ENCODE peak calls at places on chromosomes 16 and 17, in seven cellular contexts. H is RWPE1, R is retinal pigment epithelial cell, O is uterus, M is AG04450, T is foreskin fibroblast, U is colonic mucosa. P is an unnamed sample.

GRCh38 chr17:45302649-45303173 is 14.1 kb downstream of the MAP3K14 start:
- DNase-seq in H (no peak), R (no peak), O (peak), M (no peak), T (peak), U (no peak), P (no peak)

GRCh38 chr16:84832488-84833141 is 12.8 kb downstream of the CRISPLD2 start:
- DNase-seq in H (no peak), R (no peak), O (peak), M (peak), T (peak), U (peak), P (no peak)

GRCh38 chr16:2447920-2448583 is 11.9 kb upstream of the TEDC2 start:
- DNase-seq in H (no peak), R (no peak), O (no peak), M (no peak), T (no peak), U (no peak), P (no peak)

GRCh38 chr17:74089869-74090464 is 113.5 kb upstream of the RPL38 start:
- DNase-seq in H (no peak), R (no peak), O (no peak), M (no peak), T (no peak), U (peak), P (no peak)

GRCh38 chr17:67506966-67507365 is 129.9 kb downstream of the PITPNC1 start:
- DNase-seq in H (no peak), R (no peak), O (no peak), M (peak), T (peak), U (no peak), P (no peak)

GRCh38 chr17:40598021-40598927 is 33.0 kb upstream of the CCR7 start:
- DNase-seq in H (no peak), R (no peak), O (no peak), M (no peak), T (no peak), U (no peak), P (no peak)

GRCh38 chr17:1720856-1721386 is 3.6 kb upstream of the WDR81 start:
- DNase-seq in H (no peak), R (no peak), O (peak), M (no peak), T (peak), U (peak), P (no peak)

GRCh38 chr17:43579570-43580140 is 33.5 kb upstream of the ETV4 start:
- DNase-seq in H (peak), R (no peak), O (no peak), M (peak), T (peak), U (no peak), P (peak)

GRCh38 chr16:9082422-9082821 is 9.0 kb upstream of the HAPSTR1 start:
- DNase-seq in H (no peak), R (no peak), O (no peak), M (no peak), T (no peak), U (no peak), P (no peak)

GRCh38 chr16:28205974-28206373 is 5.8 kb downstream of the XPO6 start:
- DNase-seq in H (no peak), R (no peak), O (no peak), M (no peak), T (no peak), U (no peak), P (no peak)

GRCh38 chr17:40560592-40561293 is 4.5 kb downstream of the CCR7 start:
- DNase-seq in H (no peak), R (no peak), O (no peak), M (no peak), T (no peak), U (peak), P (peak)

GRCh38 chr17:50052241-50052788 is 3.6 kb upstream of the ITGA3 start:
- DNase-seq in H (no peak), R (no peak), O (no peak), M (no peak), T (no peak), U (peak), P (no peak)

DNA sequence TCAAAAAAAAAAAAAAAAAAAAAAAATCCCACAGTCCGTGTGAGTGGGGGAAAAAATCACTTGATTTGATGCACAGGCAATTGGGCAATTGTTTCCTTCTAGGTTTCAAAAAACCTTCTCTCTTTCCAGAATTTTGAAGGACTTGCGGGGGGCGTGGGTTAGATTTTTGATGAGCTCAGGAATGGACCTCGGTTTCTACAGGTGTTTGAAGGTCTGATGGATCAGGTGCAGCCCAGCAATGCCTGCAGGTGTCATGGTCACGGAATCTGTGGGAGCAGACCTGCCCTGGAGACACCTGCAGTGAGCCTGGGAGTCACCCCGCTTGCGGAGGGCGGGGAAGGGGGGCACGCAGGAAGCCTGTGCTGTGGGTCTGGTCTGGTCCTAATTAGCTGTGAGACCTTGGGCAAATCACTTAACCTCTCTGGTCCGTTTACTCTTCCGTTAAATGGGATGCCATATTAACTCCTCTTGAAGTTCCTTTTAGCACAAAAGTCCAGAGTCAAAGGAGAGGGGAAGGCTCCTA is 174.2 kb downstream of the IRF8 start:
- DNase-seq in H (no peak), R (no peak), O (no peak), M (no peak), T (no peak), U (no peak), P (no peak)
- TF ChIP-seq CTCF in H (peak), R (no peak), O (no peak), M (no peak), T (no peak), U (peak), P (no peak)

GRCh38 chr17:38869647-38870258 is at the start of gene LASP1:
- DNase-seq in H (peak), R (no peak), O (peak), M (no peak), T (peak), U (peak), P (no peak)
- TF ChIP-seq CTCF in H (no peak), R (no peak), O (no peak), M (no peak), T (no peak), U (no peak), P (no peak)

DNA sequence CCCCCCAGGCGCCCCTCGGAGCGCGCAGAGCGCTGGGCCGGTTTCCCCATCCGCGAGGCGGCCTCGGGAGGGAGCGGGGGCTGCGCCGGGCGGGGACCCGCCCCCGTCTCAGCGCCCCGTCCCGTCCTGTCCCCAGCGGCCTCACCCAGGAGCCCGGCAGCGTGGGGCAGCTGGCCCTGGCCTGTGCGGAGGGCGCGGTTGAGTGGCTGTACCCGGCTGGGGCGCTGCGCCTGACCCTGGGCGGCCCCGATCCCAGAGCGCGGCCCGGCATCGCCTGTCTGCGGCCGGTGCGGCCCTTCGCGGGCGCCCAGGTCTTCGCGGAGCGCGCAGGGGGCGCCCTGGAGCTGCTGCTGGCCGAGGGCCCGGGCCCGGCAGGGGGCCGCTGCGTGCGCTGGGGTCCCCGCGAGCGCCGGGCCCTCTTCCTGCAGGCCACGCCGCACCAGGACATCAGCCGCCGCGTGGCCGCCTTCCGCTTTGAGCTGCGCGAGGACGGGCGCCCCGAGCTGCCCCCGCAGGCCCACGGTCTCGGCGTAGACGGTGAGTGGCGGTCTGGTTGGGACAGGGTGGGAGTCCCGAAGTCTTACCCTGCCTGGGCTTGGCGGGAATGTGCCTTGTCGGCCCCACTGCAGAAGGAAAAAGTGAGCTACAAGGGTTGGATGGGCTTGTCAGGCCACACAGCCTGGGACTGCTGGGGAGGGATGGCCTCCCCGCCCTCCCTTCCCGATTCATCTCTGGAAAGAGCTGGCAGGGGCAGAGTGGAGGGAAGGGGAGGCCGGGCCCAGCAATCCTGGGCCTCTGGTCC is 731 bp downstream of the METRN start:
- DNase-seq in H (no peak), R (no peak), O (no peak), M (no peak), T (no peak), U (no peak), P (no peak)
- TF ChIP-seq CTCF in H (peak), R (no peak), O (no peak), M (no peak), T (no peak), U (no peak), P (no peak)

DNA sequence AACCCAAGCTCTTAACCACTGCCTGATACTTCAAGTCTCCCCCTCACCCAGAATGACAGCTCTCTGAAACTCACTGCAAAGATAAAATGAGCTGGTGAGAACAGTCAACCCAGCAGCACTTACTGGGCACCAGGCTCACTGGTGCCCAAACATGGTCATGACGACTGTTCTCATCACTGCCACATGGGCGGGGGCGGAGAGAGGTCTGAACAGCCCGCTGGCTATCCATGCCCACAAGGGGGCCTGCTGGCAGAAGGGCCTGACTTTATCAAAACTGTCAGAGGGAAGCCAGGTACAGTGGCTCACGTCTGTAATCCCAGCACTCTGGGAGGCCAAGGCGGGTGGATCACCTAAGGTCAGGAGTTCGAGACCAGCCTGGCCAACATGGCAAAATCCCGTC is 4.0 kb downstream of the MYBBP1A start:
- DNase-seq in H (no peak), R (no peak), O (no peak), M (no peak), T (no peak), U (no peak), P (no peak)
- TF ChIP-seq CTCF in H (no peak), R (peak), O (no peak), M (peak), T (no peak), U (no peak), P (no peak)

GRCh38 chr16:50666658-50667496 is 14.2 kb downstream of the SNX20 start:
- DNase-seq in H (no peak), R (no peak), O (no peak), M (no peak), T (no peak), U (no peak), P (no peak)

GRCh38 chr16:50665128-50665878 is 15.8 kb downstream of the SNX20 start:
- DNase-seq in H (peak), R (peak), O (peak), M (peak), T (peak), U (peak), P (peak)

GRCh38 chr16:50668368-50669008 is 12.6 kb downstream of the SNX20 start:
- DNase-seq in H (no peak), R (no peak), O (no peak), M (no peak), T (no peak), U (no peak), P (no peak)

GRCh38 chr16:50669741-50670140 is 11.4 kb downstream of the SNX20 start:
- DNase-seq in H (no peak), R (no peak), O (no peak), M (no peak), T (no peak), U (no peak), P (no peak)

DNA sequence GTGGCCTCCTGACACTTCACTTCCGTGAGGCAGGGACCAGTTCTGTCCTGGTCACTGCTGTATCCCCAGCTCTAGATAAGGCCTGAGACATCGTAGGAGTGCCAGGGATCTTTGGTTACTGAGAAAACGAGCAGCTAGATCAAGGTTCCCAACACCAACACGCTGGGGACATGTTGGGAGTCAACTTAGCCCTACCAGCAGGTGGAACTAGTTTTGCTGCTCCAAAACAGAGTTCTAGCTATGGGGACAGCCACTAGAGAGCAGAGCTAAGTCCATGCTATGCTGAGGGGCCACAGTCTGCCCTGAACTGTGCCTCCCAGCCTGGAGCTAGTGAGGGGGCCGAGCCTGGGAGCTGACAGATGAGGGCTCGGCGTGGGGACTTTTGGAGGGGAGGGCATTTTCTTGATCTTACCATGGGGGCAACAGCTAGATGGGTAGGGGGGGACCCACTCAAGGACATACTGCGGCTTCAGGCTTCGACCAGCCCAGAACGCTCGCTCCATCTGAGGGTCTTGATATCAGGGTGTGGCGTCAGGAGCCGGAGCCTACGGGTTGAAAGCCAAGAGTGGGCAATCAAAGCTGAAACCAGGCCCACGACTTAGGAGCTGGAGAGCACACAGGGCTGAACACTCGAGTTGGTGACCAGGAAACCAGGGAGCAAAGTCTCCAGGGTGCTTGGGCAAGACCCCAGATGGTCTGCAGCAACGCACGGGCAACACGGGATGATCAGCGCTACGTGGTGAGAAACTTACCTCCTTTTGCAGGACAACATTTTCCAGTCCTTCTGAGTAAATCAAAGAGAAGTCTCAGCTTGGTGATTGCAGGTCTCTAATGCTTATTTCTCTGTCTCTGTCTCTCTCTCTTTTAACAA is 13.4 kb downstream of the SNX20 start:
- DNase-seq in H (no peak), R (no peak), O (no peak), M (no peak), T (no peak), U (no peak), P (no peak)
- TF ChIP-seq CTCF in H (no peak), R (no peak), O (no peak), M (no peak), T (no peak), U (no peak), P (peak)

GRCh38 chr16:51124896-51125295 is 26.2 kb downstream of the SALL1 start:
- DNase-seq in H (no peak), R (no peak), O (no peak), M (no peak), T (no peak), U (no peak), P (no peak)
- TF ChIP-seq CTCF in H (no peak), R (no peak), O (no peak), M (no peak), T (no peak), U (no peak), P (no peak)

GRCh38 chr17:3968017-3968416 is 3.8 kb upstream of the ATP2A3 start:
- DNase-seq in H (no peak), R (no peak), O (no peak), M (no peak), T (no peak), U (no peak), P (no peak)

GRCh38 chr17:3965123-3965800 is 1.0 kb upstream of the ATP2A3 start:
- DNase-seq in H (no peak), R (no peak), O (no peak), M (no peak), T (no peak), U (peak), P (no peak)

GRCh38 chr17:3968886-3969524 is 4.8 kb upstream of the ATP2A3 start:
- DNase-seq in H (no peak), R (no peak), O (no peak), M (no peak), T (no peak), U (no peak), P (no peak)

GRCh38 chr17:3964203-3965122 is at the start of gene ATP2A3:
- DNase-seq in H (no peak), R (no peak), O (no peak), M (no peak), T (no peak), U (peak), P (no peak)

DNA sequence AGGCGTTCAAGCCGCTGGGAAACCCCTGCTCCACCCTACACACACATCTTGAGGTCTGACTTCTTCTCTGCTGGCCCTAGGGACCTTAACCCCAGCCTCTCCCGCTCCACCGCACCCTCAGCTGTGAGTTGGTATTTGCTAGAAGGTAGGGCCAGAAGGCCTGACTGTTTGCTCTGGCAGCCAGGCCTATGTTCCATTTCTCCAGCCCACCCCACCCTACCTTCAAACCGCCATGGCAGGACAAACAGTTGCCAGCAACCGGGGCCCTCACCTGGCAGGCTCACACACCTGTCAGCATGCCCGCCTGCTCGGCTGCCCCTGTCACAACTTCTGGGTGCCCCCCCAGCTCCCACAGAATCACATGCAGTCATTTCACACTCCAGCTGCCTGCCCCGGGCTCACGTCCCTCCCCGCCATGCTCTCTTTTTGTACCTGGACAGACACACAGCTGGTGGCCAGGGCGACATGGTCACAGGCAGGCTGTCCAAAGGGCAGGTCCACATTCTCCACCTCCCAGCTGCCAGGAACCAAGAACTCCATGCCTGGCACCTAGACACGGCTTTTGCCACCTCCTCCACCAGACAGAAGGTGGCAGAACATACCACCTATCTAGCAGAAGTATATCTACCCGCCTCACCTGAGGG is 2.6 kb upstream of the ATP2A3 start:
- DNase-seq in H (no peak), R (no peak), O (no peak), M (no peak), T (no peak), U (peak), P (no peak)
- TF ChIP-seq CTCF in H (no peak), R (no peak), O (no peak), M (no peak), T (no peak), U (peak), P (no peak)

DNA sequence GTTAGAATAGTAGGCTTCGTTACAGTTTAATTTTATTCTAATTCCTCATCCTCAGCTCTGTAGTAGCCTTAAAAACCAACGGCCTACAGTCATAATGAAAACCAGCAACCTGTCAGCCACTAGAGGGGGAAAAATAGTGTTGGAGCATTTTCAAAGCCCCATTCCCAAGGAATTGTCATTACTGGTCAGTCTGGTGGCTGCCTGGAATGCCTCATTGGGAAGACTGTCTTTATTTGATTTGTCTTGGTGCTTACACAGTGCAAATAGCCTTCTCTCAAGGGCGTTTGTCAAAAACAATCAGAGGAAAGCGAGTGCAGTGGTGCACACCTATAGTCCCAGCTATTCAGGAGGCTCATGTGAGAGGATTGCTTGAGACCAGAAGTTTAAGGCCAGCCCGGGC is 4.7 kb downstream of the LPCAT2 start:
- DNase-seq in H (no peak), R (no peak), O (no peak), M (no peak), T (no peak), U (no peak), P (no peak)
- TF ChIP-seq CTCF in H (no peak), R (peak), O (no peak), M (peak), T (no peak), U (no peak), P (no peak)